ENCODE peak calls at places on chromosomes 2 and 18, in seven cellular contexts. Q is neural progenitor cell; B is CD8-positive, alpha-beta T cell; K is endothelial cell of umbilical vein; Y is fibroblast of lung; H is tibial nerve; N is AG10803. V is an unnamed sample.

GRCh38 chr2:216056739-216057138 is 24.9 kb downstream of the PECR start:
- DNase-seq in B (no peak), N (no peak), K (peak; percentile 53), H (no peak), Q (no peak), Y (no peak), V (no peak)

GRCh38 chr2:159124931-159125467 is 156.6 kb downstream of the TANC1 start:
- DNase-seq in Y (peak; percentile 58), H (no peak), N (peak; percentile 36), K (peak; percentile 74), Q (no peak), B (no peak), V (no peak)

GRCh38 chr18:32724071-32724696 is 48.6 kb downstream of the KLHL14 start:
- DNase-seq in H (no peak), Y (no peak), Q (no peak), N (no peak), B (no peak), K (no peak), V (no peak)

GRCh38 chr2:70509565-70509964 is 44.1 kb downstream of the TGFA start:
- DNase-seq in Y (no peak), Q (no peak), K (no peak), N (peak; percentile 76), B (no peak), H (no peak), V (peak; percentile 12)

GRCh38 chr2:176753752-176754474 is 458.7 kb upstream of the HNRNPA3 start:
- DNase-seq in B (no peak), K (no peak), H (no peak), Q (no peak), N (peak; percentile 72), Y (no peak), V (no peak)

GRCh38 chr2:234548720-234549420 is 52.0 kb upstream of the ARL4C start:
- DNase-seq in H (no peak), Y (peak; percentile 98), B (no peak), Q (no peak), K (no peak), N (peak; percentile 83), V (peak; percentile 44)

GRCh38 chr2:32946314-32947075 is at the start of gene LTBP1:
- DNase-seq in Q (peak; percentile 84), K (peak; percentile 77), N (peak; percentile 53), B (peak; percentile 37), H (peak; percentile 25), Y (peak; percentile 80), V (peak; percentile 56)

GRCh38 chr2:226079677-226080076 is 680.2 kb downstream of the NYAP2 start:
- DNase-seq in N (peak; percentile 93), Q (no peak), K (no peak), H (no peak), B (no peak), Y (peak; percentile 99), V (peak; percentile 94)

GRCh38 chr2:6828299-6828584 is 37.5 kb downstream of the CMPK2 start:
- DNase-seq in Q (peak; percentile 62), Y (peak; percentile 40), H (no peak), N (peak; percentile 49), K (peak; percentile 33), B (no peak), V (peak; percentile 53)

GRCh38 chr2:70964133-70964532 is 14.3 kb upstream of the ANKRD53 start:
- DNase-seq in K (no peak), Q (no peak), B (no peak), Y (no peak), H (no peak), N (no peak), V (no peak)

GRCh38 chr2:135226961-135227360 is 174.9 kb downstream of the RAB3GAP1 start:
- DNase-seq in B (no peak), K (no peak), H (no peak), N (peak; percentile 90), Q (no peak), Y (peak; percentile 33), V (peak; percentile 46)

GRCh38 chr2:205796914-205797313 is 114.6 kb downstream of the NRP2 start:
- DNase-seq in Q (no peak), B (no peak), H (no peak), K (no peak), N (no peak), Y (no peak), V (no peak)

GRCh38 chr2:43676322-43677050 is at the start of gene C1GALT1C1L:
- DNase-seq in N (peak; percentile 49), B (peak; percentile 29), H (peak; percentile 18), Q (no peak), K (peak; percentile 55), Y (peak; percentile 75), V (peak; percentile 13)

GRCh38 chr2:43675646-43676321 is 445 bp downstream of the C1GALT1C1L start:
- DNase-seq in N (no peak), Q (no peak), B (no peak), H (no peak), Y (peak; percentile 1), K (peak; percentile 2), V (no peak)
- H3K4me3 ChIP-seq in N (peak overlapping the region; percentile 67), Q (no peak overlapping the region), B (peak overlapping the region; percentile 35), H (peak overlapping the region; percentile 36), Y (peak overlapping the region; percentile 69), K (peak overlapping the region; percentile 56), V (peak overlapping the region; percentile 65)

DNA sequence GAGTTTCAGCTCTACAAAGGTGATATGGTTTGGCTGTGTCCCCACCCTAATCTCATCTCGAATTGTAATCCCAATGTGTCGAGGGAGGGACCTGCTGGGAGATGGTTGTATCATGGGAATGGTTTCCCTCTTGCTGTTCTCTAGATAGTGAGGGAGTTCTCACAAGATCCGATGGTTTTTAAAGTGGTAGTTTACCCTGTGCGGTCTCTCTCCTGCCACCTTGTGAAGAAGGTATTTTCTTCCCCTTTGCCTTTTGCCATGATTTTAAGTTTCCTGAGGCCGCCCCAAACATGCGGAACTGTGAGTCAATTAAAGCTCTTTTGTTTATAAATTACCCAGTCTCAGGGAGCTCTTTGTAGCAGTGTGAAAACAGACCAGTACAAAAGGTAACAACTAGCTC is 306.0 kb downstream of the LRP1B start:
- DNase-seq in H (no peak), B (no peak), N (no peak), Y (no peak), Q (no peak), K (no peak), V (no peak)
- TF ChIP-seq CTCF in H (no peak), B (no peak), N (no peak), Y (no peak), Q (no peak), K (no peak), V (no peak)

DNA sequence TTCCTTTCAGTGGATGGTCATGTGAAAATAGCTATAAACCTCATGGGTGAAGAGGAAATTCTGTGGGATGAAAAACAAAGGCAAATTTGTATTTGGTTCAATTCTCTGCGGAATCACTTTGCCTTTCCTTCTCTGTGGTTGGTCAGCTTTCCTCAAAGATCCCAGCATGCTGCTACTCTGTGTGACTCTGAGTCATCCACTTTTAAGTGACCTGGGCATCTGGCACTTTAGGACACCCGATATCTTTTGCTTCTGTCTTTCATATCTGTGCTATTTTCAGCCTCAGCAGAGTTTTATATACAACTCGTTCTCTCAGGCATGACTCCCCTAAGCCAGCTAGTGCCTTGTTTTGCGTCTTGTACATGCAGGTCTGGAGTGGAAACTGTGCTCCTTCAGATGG is 217.0 kb upstream of the PIEZO2 start:
- DNase-seq in Y (peak; percentile 41), N (no peak), B (no peak), H (no peak), K (no peak), Q (no peak), V (peak; percentile 72)
- H3K4me3 ChIP-seq in Y (no peak overlapping the region), N (no peak overlapping the region), B (no peak overlapping the region), H (no peak overlapping the region), K (no peak overlapping the region), Q (no peak overlapping the region), V (no peak overlapping the region)

GRCh38 chr2:96604104-96604503 is 34.0 kb downstream of the KANSL3 start:
- DNase-seq in K (no peak), H (no peak), Y (no peak), Q (peak; percentile 23), B (no peak), N (no peak), V (no peak)
- TF ChIP-seq CTCF in K (peak; percentile 20), H (no peak), Y (no peak), Q (peak; percentile 25), B (no peak), N (no peak), V (no peak)

GRCh38 chr2:238848941-238849853 is 1.3 kb downstream of the TWIST2 start:
- DNase-seq in Q (peak; percentile 55), H (no peak), Y (peak; percentile 52), N (peak; percentile 26), K (peak; percentile 26), B (no peak), V (no peak)
- H3K4me3 ChIP-seq in Q (peak overlapping the region; percentile 56), H (peak overlapping the region; percentile 41), Y (peak overlapping the region; percentile 96), N (peak overlapping the region; percentile 99), K (peak overlapping the region; percentile 46), B (no peak overlapping the region), V (peak overlapping the region; percentile 83)

DNA sequence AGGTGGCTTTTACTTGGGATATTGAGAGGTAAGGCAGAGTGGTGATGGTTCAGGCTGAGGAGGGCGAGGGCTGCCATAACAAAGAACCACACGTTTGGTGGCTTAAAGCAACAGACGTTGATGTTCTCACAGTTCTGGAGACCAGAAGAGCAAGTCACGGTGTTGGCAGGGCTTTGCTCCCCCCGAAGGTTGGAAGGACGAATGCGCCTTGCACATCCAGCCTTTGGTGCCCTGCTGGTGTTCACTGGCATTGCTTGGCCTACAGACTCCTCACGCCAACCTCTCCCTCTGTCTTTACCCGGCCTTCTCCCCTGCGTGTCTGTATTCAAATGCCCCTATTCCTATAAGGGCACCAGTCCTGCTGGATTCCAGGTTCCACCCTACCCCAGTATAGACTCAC is 125.4 kb downstream of the TPO start:
- DNase-seq in Y (peak; percentile 15), N (peak; percentile 13), H (no peak), B (no peak), K (no peak), Q (peak; percentile 72), V (peak; percentile 31)
- TF ChIP-seq CTCF in Y (peak; percentile 10), N (peak; percentile 41), H (no peak), B (no peak), K (no peak), Q (peak; percentile 59), V (peak; percentile 43)

GRCh38 chr2:86337235-86338099 is at the start of gene REEP1:
- DNase-seq in K (no peak), Q (peak; percentile 81), Y (peak; percentile 13), B (no peak), N (no peak), H (no peak), V (no peak)
- H3K4me3 ChIP-seq in K (no peak within 1 kb of the TSS), Q (peak within 1 kb of the TSS; percentile 68), Y (no peak within 1 kb of the TSS), B (peak within 1 kb of the TSS; percentile 26), N (peak within 1 kb of the TSS; percentile 7), H (peak within 1 kb of the TSS; percentile 24), V (peak within 1 kb of the TSS; percentile 15)